ENCODE peak calls at places on chromosome 10, in eight cellular contexts. One of them, this sample, is unnamed.

GRCh38 chr10:106795619-106796018 is 368.9 kb downstream of the SORCS1 start:
- DNase-seq in heart right ventricle: no peak
- DNase-seq in suprapubic skin: no peak
- DNase-seq in right lobe of liver: no peak
- DNase-seq in GM12878: peak
- DNase-seq in fibroblast of lung: no peak
- DNase-seq in ovary: peak
- DNase-seq in ascending aorta: no peak
- DNase-seq in this sample: no peak

GRCh38 chr10:22464966-22465627 is 119.8 kb downstream of the SPAG6 start:
- DNase-seq in heart right ventricle: no peak
- DNase-seq in suprapubic skin: no peak
- DNase-seq in right lobe of liver: no peak
- DNase-seq in GM12878: no peak
- DNase-seq in fibroblast of lung: no peak
- DNase-seq in ovary: no peak
- DNase-seq in ascending aorta: no peak
- DNase-seq in this sample: no peak

GRCh38 chr10:119205926-119206602 is 1.3 kb upstream of the GRK5 start:
- DNase-seq in heart right ventricle: peak
- DNase-seq in suprapubic skin: peak
- DNase-seq in right lobe of liver: peak
- DNase-seq in GM12878: no peak
- DNase-seq in fibroblast of lung: peak
- DNase-seq in ovary: peak
- DNase-seq in ascending aorta: peak
- DNase-seq in this sample: peak

GRCh38 chr10:67221939-67222494 is 296.2 kb downstream of the LRRTM3 start:
- DNase-seq in heart right ventricle: no peak
- DNase-seq in suprapubic skin: no peak
- DNase-seq in right lobe of liver: no peak
- DNase-seq in GM12878: no peak
- DNase-seq in fibroblast of lung: no peak
- DNase-seq in ovary: no peak
- DNase-seq in ascending aorta: no peak
- DNase-seq in this sample: no peak

GRCh38 chr10:59625842-59626522 is 83.7 kb downstream of the SLC16A9 start:
- DNase-seq in heart right ventricle: peak
- DNase-seq in suprapubic skin: no peak
- DNase-seq in right lobe of liver: no peak
- DNase-seq in GM12878: peak
- DNase-seq in fibroblast of lung: peak
- DNase-seq in ovary: peak
- DNase-seq in ascending aorta: no peak
- DNase-seq in this sample: peak

GRCh38 chr10:60798870-60799269 is 20.6 kb downstream of the CDK1 start:
- DNase-seq in heart right ventricle: no peak
- DNase-seq in suprapubic skin: no peak
- DNase-seq in right lobe of liver: no peak
- DNase-seq in GM12878: no peak
- DNase-seq in fibroblast of lung: no peak
- DNase-seq in ovary: no peak
- DNase-seq in ascending aorta: no peak
- DNase-seq in this sample: no peak

GRCh38 chr10:114290038-114290437 is 51.0 kb downstream of the VWA2 start:
- DNase-seq in heart right ventricle: no peak
- DNase-seq in suprapubic skin: no peak
- DNase-seq in right lobe of liver: no peak
- DNase-seq in GM12878: no peak
- DNase-seq in fibroblast of lung: no peak
- DNase-seq in ovary: no peak
- DNase-seq in ascending aorta: no peak
- DNase-seq in this sample: no peak

GRCh38 chr10:86252573-86252972 is 114.0 kb downstream of the GRID1 start:
- DNase-seq in heart right ventricle: no peak
- DNase-seq in suprapubic skin: peak
- DNase-seq in right lobe of liver: no peak
- DNase-seq in GM12878: no peak
- DNase-seq in fibroblast of lung: no peak
- DNase-seq in ovary: no peak
- DNase-seq in ascending aorta: peak
- DNase-seq in this sample: peak

GRCh38 chr10:47336387-47337134 is 11.6 kb upstream of the RBP3 start:
- DNase-seq in heart right ventricle: no peak
- DNase-seq in suprapubic skin: peak
- DNase-seq in right lobe of liver: no peak
- DNase-seq in GM12878: no peak
- DNase-seq in fibroblast of lung: peak
- DNase-seq in ovary: no peak
- DNase-seq in ascending aorta: peak
- DNase-seq in this sample: no peak

GRCh38 chr10:124351481-124352220 is 67.1 kb downstream of the OAT start:
- DNase-seq in heart right ventricle: no peak
- DNase-seq in suprapubic skin: no peak
- DNase-seq in right lobe of liver: peak
- DNase-seq in GM12878: no peak
- DNase-seq in fibroblast of lung: no peak
- DNase-seq in ovary: no peak
- DNase-seq in ascending aorta: no peak
- DNase-seq in this sample: no peak

GRCh38 chr10:71751515-71752224 is 21.6 kb downstream of the VSIR start:
- DNase-seq in heart right ventricle: no peak
- DNase-seq in suprapubic skin: no peak
- DNase-seq in right lobe of liver: no peak
- DNase-seq in GM12878: no peak
- DNase-seq in fibroblast of lung: no peak
- DNase-seq in ovary: no peak
- DNase-seq in ascending aorta: no peak
- DNase-seq in this sample: no peak

GRCh38 chr10:30538086-30538485 is 91.5 kb downstream of the LYZL2 start:
- DNase-seq in heart right ventricle: no peak
- DNase-seq in suprapubic skin: no peak
- DNase-seq in right lobe of liver: no peak
- DNase-seq in GM12878: no peak
- DNase-seq in fibroblast of lung: peak
- DNase-seq in ovary: no peak
- DNase-seq in ascending aorta: no peak
- DNase-seq in this sample: no peak

GRCh38 chr10:43221419-43222293 is 45.2 kb downstream of the RASGEF1A start:
- DNase-seq in heart right ventricle: no peak
- DNase-seq in suprapubic skin: no peak
- DNase-seq in right lobe of liver: peak
- DNase-seq in GM12878: no peak
- DNase-seq in fibroblast of lung: no peak
- DNase-seq in ovary: peak
- DNase-seq in ascending aorta: peak
- DNase-seq in this sample: peak

DNA sequence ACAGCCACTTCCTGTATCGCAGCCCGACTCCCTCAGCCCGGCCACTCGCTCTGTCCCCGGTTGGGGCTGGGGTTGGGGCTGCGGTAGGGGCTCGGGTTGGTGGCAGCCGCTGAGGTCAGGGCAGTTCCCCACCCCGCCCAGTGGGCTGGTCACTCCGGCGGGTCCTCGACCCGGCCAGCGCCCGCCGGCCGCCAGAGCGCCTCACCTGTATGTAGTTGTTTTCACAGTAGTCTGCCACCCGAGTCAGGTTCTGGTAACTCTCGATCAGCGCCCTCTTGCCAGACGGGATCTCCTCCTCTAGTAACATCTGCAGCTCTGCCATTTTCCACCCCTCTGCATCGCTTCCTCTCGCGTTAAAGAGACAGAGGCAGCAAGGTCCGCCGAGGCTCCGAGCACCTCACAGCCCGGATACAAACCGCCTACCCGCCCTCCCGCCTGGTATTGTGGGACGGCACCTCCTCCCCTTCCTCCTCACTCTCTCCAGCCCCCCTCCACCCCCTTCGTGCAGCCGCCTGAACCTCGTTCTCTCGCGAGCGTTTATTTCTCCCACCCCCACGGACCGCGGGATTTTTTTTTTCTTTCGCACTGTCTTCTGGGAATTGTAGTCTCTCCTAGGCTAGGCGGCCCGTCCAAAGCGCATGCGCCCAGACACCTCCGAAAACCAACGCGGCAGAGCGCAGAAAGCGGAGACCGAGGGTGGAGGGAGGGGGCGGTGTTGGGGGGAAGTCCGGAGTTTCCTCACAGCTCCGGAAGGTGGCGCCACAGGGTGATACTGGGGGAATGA is at the start of gene ABI1:
- DNase-seq in heart right ventricle: peak
- DNase-seq in suprapubic skin: peak
- DNase-seq in right lobe of liver: peak
- DNase-seq in GM12878: peak
- DNase-seq in fibroblast of lung: peak
- DNase-seq in ovary: peak
- DNase-seq in ascending aorta: peak
- DNase-seq in this sample: peak
- TF ChIP-seq CTCF in heart right ventricle: no peak
- TF ChIP-seq CTCF in suprapubic skin: no peak
- TF ChIP-seq CTCF in right lobe of liver: peak
- TF ChIP-seq CTCF in GM12878: peak
- TF ChIP-seq CTCF in fibroblast of lung: peak
- TF ChIP-seq CTCF in ovary: no peak
- TF ChIP-seq CTCF in ascending aorta: no peak
- TF ChIP-seq CTCF in this sample: no peak

DNA sequence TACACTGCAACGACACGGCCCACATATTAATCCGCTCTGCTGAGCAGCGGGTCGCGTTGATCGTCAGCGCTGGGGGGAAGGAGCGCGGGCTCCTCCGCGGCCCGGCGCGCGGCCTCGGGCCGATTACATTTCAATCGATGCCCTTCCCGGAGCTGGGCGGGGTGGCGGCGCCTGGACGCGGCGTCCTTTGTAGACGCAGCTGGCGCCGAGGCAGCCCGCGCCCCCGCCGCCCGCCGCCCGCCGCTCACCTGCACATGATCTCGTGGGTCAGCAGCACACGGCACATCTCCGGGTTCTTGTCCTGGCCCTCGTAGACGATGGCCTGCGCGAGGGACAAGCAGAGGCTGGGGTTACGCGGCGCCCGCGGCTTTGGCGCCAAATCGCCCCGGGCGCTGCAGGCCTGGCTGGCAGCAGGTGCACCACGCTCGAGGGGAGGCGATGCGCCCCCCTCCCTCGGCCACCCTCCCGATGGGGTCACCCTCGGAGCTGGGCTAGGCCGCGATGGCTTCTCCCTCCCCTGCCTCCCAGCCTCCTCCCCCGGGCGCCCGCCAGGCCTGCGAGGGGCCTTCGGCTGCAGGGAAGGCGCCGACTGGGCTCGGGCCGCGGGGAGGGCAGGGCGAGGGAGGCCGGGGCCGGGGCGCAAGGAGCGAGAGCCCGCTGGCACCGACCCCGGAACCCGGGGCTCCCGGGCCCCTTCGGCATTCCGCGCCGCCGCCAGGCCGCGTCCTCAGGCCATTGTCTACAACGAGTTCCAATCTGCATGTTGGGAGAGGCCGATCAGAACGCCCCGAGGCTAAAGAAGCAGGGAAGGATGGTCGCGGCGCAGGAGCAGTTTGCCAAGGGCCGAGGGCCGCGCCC is 5.2 kb downstream of the EBF3 start:
- DNase-seq in heart right ventricle: no peak
- DNase-seq in suprapubic skin: peak
- DNase-seq in right lobe of liver: no peak
- DNase-seq in GM12878: no peak
- DNase-seq in fibroblast of lung: no peak
- DNase-seq in ovary: no peak
- DNase-seq in ascending aorta: peak
- DNase-seq in this sample: no peak
- H3K27ac ChIP-seq in heart right ventricle: peak
- H3K27ac ChIP-seq in suprapubic skin: no peak
- H3K27ac ChIP-seq in right lobe of liver: no peak
- H3K27ac ChIP-seq in GM12878: no peak
- H3K27ac ChIP-seq in fibroblast of lung: no peak
- H3K27ac ChIP-seq in ovary: no peak
- H3K27ac ChIP-seq in ascending aorta: peak
- H3K27ac ChIP-seq in this sample: no peak

GRCh38 chr10:18223898-18224297 is 83.7 kb downstream of the CACNB2 start:
- DNase-seq in heart right ventricle: no peak
- DNase-seq in suprapubic skin: no peak
- DNase-seq in right lobe of liver: no peak
- DNase-seq in GM12878: no peak
- DNase-seq in fibroblast of lung: no peak
- DNase-seq in ovary: no peak
- DNase-seq in ascending aorta: no peak
- DNase-seq in this sample: no peak
- H3K4me3 ChIP-seq in heart right ventricle: no peak
- H3K4me3 ChIP-seq in suprapubic skin: no peak
- H3K4me3 ChIP-seq in right lobe of liver: no peak
- H3K4me3 ChIP-seq in GM12878: no peak
- H3K4me3 ChIP-seq in fibroblast of lung: no peak
- H3K4me3 ChIP-seq in ovary: no peak
- H3K4me3 ChIP-seq in ascending aorta: no peak
- H3K4me3 ChIP-seq in this sample: no peak

GRCh38 chr10:35611750-35612149 is 6.6 kb downstream of the GJD4 start:
- DNase-seq in heart right ventricle: no peak
- DNase-seq in suprapubic skin: no peak
- DNase-seq in right lobe of liver: no peak
- DNase-seq in GM12878: no peak
- DNase-seq in fibroblast of lung: no peak
- DNase-seq in ovary: no peak
- DNase-seq in ascending aorta: no peak
- DNase-seq in this sample: no peak

GRCh38 chr10:35612385-35613106 is 7.4 kb downstream of the GJD4 start:
- DNase-seq in heart right ventricle: no peak
- DNase-seq in suprapubic skin: no peak
- DNase-seq in right lobe of liver: no peak
- DNase-seq in GM12878: no peak
- DNase-seq in fibroblast of lung: no peak
- DNase-seq in ovary: no peak
- DNase-seq in ascending aorta: no peak
- DNase-seq in this sample: no peak

GRCh38 chr10:35614312-35614711 is 9.2 kb downstream of the GJD4 start:
- DNase-seq in heart right ventricle: no peak
- DNase-seq in suprapubic skin: no peak
- DNase-seq in right lobe of liver: no peak
- DNase-seq in GM12878: no peak
- DNase-seq in fibroblast of lung: no peak
- DNase-seq in ovary: no peak
- DNase-seq in ascending aorta: no peak
- DNase-seq in this sample: no peak

GRCh38 chr10:35613107-35613440 is 7.9 kb downstream of the GJD4 start:
- DNase-seq in heart right ventricle: no peak
- DNase-seq in suprapubic skin: no peak
- DNase-seq in right lobe of liver: no peak
- DNase-seq in GM12878: no peak
- DNase-seq in fibroblast of lung: no peak
- DNase-seq in ovary: no peak
- DNase-seq in ascending aorta: no peak
- DNase-seq in this sample: no peak

DNA sequence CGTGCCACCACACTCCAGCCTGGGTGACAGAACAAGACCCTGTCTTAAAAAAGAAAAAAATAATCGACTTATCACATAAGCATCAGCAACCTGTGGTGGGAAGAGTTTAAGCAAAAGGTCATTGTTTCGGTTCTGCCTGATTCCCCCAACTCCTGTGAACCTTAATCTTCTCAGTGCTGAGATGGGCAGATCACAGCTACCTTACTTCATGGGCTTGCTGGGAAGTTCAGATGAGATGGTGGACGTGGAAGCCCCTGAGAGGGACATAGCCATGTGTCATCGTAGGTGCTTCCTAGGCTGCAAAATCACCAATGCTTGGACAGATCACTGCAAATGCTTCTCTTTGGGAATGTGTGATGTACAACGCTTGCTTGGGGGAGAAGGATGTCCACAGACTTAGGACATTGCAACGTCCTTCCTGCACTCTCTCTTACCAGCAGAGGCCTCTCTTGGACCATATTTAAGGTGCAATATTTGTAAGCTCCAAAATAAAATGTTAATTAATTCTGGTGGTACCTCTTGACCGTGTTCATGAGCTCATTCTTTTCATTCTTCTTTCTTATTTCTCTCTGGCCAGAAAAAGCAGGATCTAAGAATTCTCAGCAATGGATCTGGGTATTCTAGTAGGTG is 8.6 kb downstream of the GJD4 start:
- DNase-seq in heart right ventricle: no peak
- DNase-seq in suprapubic skin: no peak
- DNase-seq in right lobe of liver: no peak
- DNase-seq in GM12878: no peak
- DNase-seq in fibroblast of lung: peak
- DNase-seq in ovary: no peak
- DNase-seq in ascending aorta: no peak
- DNase-seq in this sample: no peak
- TF ChIP-seq CTCF in heart right ventricle: peak
- TF ChIP-seq CTCF in suprapubic skin: no peak
- TF ChIP-seq CTCF in right lobe of liver: peak
- TF ChIP-seq CTCF in GM12878: no peak
- TF ChIP-seq CTCF in fibroblast of lung: peak
- TF ChIP-seq CTCF in ovary: no peak
- TF ChIP-seq CTCF in ascending aorta: no peak
- TF ChIP-seq CTCF in this sample: no peak